ENCODE peak calls at places on chromosome 11, in four cellular contexts. One of them, this sample, is unnamed.

GRCh38 chr11:57527056-57527631 is 3.4 kb downstream of the TIMM10 start:
- DNase-seq in K562: peak
- DNase-seq in fibroblast of lung: peak
- DNase-seq in PC-9: peak
- DNase-seq in this sample: peak

GRCh38 chr11:88813233-88813915 is 252.4 kb downstream of the GRM5 start:
- DNase-seq in K562: no peak
- DNase-seq in fibroblast of lung: no peak
- DNase-seq in PC-9: no peak
- DNase-seq in this sample: peak

GRCh38 chr11:65851083-65851579 is 6.8 kb downstream of the CFL1 start:
- DNase-seq in K562: peak
- DNase-seq in fibroblast of lung: no peak
- DNase-seq in PC-9: no peak
- DNase-seq in this sample: no peak

GRCh38 chr11:44110231-44110679 is 14.8 kb downstream of the EXT2 start:
- DNase-seq in K562: peak
- DNase-seq in fibroblast of lung: peak
- DNase-seq in PC-9: no peak
- DNase-seq in this sample: peak

GRCh38 chr11:19441752-19442553 is 201.2 kb upstream of the E2F8 start:
- DNase-seq in K562: peak
- DNase-seq in fibroblast of lung: peak
- DNase-seq in PC-9: peak
- DNase-seq in this sample: peak

GRCh38 chr11:44634401-44635281 is 69.2 kb downstream of the CD82 start:
- DNase-seq in K562: peak
- DNase-seq in fibroblast of lung: peak
- DNase-seq in PC-9: no peak
- DNase-seq in this sample: no peak

GRCh38 chr11:103035656-103036434 is 56.1 kb downstream of the DCUN1D5 start:
- DNase-seq in K562: peak
- DNase-seq in fibroblast of lung: peak
- DNase-seq in PC-9: peak
- DNase-seq in this sample: peak

GRCh38 chr11:113729456-113729855 is 23.3 kb upstream of the TMPRSS5 start:
- DNase-seq in K562: no peak
- DNase-seq in fibroblast of lung: no peak
- DNase-seq in PC-9: no peak
- DNase-seq in this sample: no peak

GRCh38 chr11:94558468-94558867 is 8.7 kb upstream of the PIWIL4 start:
- DNase-seq in K562: no peak
- DNase-seq in fibroblast of lung: no peak
- DNase-seq in PC-9: no peak
- DNase-seq in this sample: no peak

GRCh38 chr11:64337538-64338249 is 2.3 kb upstream of the CCDC88B start:
- DNase-seq in K562: no peak
- DNase-seq in fibroblast of lung: no peak
- DNase-seq in PC-9: no peak
- DNase-seq in this sample: no peak

GRCh38 chr11:64720640-64721358 is 2.2 kb downstream of the NRXN2 start:
- DNase-seq in K562: no peak
- DNase-seq in fibroblast of lung: no peak
- DNase-seq in PC-9: no peak
- DNase-seq in this sample: no peak

GRCh38 chr11:130850185-130850944 is 65.9 kb downstream of the SNX19 start:
- DNase-seq in K562: no peak
- DNase-seq in fibroblast of lung: no peak
- DNase-seq in PC-9: no peak
- DNase-seq in this sample: no peak

GRCh38 chr11:71269603-71270511 is 17.5 kb upstream of the SHANK2 start:
- DNase-seq in K562: no peak
- DNase-seq in fibroblast of lung: no peak
- DNase-seq in PC-9: peak
- DNase-seq in this sample: no peak

GRCh38 chr11:63839508-63840355 is 822 bp downstream of the MARK2 start:
- DNase-seq in K562: peak
- DNase-seq in fibroblast of lung: no peak
- DNase-seq in PC-9: no peak
- DNase-seq in this sample: no peak

GRCh38 chr11:20598487-20598886 is 921 bp upstream of the SLC6A5 start:
- DNase-seq in K562: no peak
- DNase-seq in fibroblast of lung: no peak
- DNase-seq in PC-9: no peak
- DNase-seq in this sample: no peak

GRCh38 chr11:121554552-121554951 is 101.8 kb upstream of the SORL1-AS1 start:
- DNase-seq in K562: no peak
- DNase-seq in fibroblast of lung: no peak
- DNase-seq in PC-9: no peak
- DNase-seq in this sample: no peak

GRCh38 chr11:65362320-65362931 is 7.9 kb downstream of the TIGD3 start:
- DNase-seq in K562: no peak
- DNase-seq in fibroblast of lung: no peak
- DNase-seq in PC-9: no peak
- DNase-seq in this sample: peak

DNA sequence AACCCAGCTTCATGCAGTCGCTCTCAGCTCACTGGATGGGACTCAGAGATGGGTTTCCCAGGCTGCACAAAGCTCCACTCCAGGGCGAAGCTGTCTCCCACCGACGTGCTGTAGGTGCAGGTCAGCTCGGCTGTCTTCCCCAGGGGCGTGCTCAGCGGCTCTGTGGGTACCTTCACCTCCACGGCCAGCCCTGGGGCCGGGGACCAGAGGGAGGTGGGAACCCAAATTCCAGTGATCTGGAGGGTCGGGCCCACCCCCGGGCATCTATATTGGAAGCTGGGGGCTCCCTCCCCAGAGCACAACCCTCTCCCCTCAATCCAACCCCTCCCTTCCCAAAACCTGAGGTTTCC is 689 bp downstream of the VSIG2 start:
- DNase-seq in K562: no peak
- DNase-seq in fibroblast of lung: no peak
- DNase-seq in PC-9: no peak
- DNase-seq in this sample: no peak
- TF ChIP-seq EZH2 in K562: no peak
- TF ChIP-seq EZH2 in fibroblast of lung: no peak
- TF ChIP-seq EZH2 in PC-9: no peak
- TF ChIP-seq EZH2 in this sample: no peak

GRCh38 chr11:16924462-16924825 is 89.8 kb downstream of the PLEKHA7 start:
- DNase-seq in K562: no peak
- DNase-seq in fibroblast of lung: no peak
- DNase-seq in PC-9: no peak
- DNase-seq in this sample: no peak
- H3K27ac ChIP-seq in K562: no peak
- H3K27ac ChIP-seq in fibroblast of lung: no peak
- H3K27ac ChIP-seq in PC-9: peak
- H3K27ac ChIP-seq in this sample: peak

DNA sequence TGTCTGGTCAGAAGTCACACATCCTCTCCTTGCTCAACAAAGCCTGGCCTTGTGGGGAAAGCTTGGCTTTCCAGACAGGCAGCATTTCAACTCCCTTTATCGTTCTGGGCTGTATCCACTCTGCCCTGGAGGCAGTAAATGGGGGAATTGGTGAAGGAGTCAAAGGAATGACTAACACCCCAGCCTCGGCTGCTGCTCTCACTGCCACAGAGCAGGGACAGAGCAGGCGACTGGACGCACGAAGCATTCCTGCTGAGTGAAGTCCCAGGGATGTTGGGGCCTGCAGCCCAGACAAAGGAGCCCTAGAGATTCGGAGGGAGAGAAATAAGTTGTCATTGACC is 52.7 kb downstream of the WNT11 start:
- DNase-seq in K562: no peak
- DNase-seq in fibroblast of lung: no peak
- DNase-seq in PC-9: peak
- DNase-seq in this sample: no peak
- H3K4me2 ChIP-seq in K562: no peak
- H3K4me2 ChIP-seq in fibroblast of lung: no peak
- H3K4me2 ChIP-seq in PC-9: peak
- H3K4me2 ChIP-seq in this sample: no peak

GRCh38 chr11:119423459-119424254 is 685 bp upstream of the THY1 start:
- DNase-seq in K562: no peak
- DNase-seq in fibroblast of lung: no peak
- DNase-seq in PC-9: no peak
- DNase-seq in this sample: no peak
- TF ChIP-seq EZH2 in K562: no peak
- TF ChIP-seq EZH2 in fibroblast of lung: no peak
- TF ChIP-seq EZH2 in PC-9: no peak
- TF ChIP-seq EZH2 in this sample: no peak

DNA sequence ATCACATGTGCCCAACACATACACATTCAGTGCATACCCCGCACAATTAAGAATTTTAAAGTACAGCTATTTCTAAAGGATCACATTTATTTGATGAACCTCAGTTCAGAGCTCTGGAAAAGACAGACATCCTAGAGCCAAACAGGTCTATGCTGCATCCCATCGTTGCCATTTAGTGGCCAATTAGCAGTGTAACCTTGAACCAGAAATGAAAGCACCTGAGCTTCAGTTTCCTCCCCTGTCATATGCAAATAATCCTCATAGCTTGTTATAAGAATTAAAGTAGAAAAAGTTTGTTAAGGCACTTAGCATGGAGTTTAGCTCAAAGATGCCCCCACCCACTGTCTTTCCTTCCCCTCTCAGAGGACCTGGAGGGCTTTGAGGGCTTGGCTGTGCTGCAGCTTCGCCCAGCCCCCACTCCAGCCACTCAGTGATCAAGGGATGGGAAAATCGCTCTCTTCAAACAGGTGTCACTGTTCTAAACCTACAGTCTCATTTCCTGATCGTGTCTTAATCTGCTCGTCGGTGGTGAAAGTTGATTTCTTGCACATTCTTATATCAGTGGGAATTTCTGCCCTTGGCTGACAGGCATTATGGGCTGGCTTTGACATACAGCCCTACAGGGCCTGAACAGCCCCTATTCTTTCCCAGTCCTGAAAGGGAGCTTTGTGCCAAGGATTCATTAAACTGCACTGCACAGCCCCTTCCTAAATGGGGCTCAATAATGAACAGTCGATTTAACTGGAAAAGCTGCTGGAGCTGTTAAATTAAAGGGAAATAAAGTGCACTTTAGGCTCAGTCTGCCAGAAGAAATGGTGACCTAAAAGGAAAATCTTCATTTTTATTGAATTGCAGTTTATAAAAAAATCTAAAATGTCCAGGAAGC is 23.3 kb upstream of the FAM181B start:
- DNase-seq in K562: no peak
- DNase-seq in fibroblast of lung: no peak
- DNase-seq in PC-9: no peak
- DNase-seq in this sample: peak
- H3K27ac ChIP-seq in K562: no peak
- H3K27ac ChIP-seq in fibroblast of lung: no peak
- H3K27ac ChIP-seq in PC-9: no peak
- H3K27ac ChIP-seq in this sample: peak

DNA sequence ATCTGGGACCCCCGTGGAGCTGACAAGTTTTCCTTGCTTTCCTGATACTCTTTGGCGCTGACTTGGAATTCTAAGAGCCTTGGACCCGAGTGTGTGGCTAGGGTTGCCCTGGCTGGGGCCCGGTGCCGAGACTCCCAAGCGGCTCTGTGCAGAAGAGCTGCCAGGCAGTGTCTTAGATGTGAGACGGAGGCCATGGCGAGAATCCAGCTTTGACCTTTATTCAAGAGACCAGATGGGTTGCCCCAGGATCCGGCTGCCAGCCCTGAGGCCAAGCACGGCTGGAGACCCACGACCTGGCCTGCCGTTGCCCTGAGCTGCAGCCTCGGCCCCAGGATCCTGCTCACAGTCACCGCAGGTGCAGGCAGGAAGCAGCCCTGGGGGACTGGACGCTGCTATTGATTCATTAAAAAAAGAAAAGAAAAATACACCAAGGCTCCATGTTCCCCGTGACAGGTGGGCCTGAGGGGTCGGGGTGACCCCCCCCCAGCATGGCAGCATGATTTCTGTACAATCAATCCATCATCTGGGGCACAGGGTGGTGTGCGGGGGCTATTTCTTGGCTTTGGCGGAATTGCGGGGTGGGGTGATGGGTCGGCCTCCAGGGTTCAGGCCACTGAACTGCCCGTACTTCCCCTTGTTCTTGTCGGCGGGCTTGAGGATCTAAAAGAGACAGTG is 3.5 kb downstream of the PPP1CA start:
- DNase-seq in K562: no peak
- DNase-seq in fibroblast of lung: no peak
- DNase-seq in PC-9: no peak
- DNase-seq in this sample: no peak
- H3K4me2 ChIP-seq in K562: no peak
- H3K4me2 ChIP-seq in fibroblast of lung: no peak
- H3K4me2 ChIP-seq in PC-9: no peak
- H3K4me2 ChIP-seq in this sample: no peak

DNA sequence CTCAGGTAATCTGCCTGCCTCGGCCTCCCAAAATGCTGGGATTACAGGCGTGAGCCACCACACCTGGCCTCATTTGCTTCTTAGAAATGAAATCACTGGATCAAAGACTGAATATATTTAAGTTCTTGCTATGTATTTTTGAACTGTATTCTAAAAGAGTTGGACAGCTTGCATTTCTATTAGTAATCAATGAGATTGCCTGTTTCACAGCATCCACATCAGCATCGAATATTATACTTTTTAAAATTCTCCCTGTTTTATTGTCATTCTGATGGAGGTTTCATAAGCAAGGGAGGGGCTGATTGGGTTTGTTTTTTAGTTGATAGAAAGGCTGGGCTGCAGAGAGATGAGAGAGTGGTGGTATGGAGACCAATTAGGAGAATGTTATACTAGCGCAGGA is 68.7 kb upstream of the CREB3L1 start:
- DNase-seq in K562: no peak
- DNase-seq in fibroblast of lung: no peak
- DNase-seq in PC-9: no peak
- DNase-seq in this sample: no peak
- TF ChIP-seq EZH2 in K562: no peak
- TF ChIP-seq EZH2 in fibroblast of lung: no peak
- TF ChIP-seq EZH2 in PC-9: no peak
- TF ChIP-seq EZH2 in this sample: no peak

GRCh38 chr11:1751521-1751921 is 1.1 kb upstream of the IFITM10 start:
- DNase-seq in K562: no peak
- DNase-seq in fibroblast of lung: no peak
- DNase-seq in PC-9: no peak
- DNase-seq in this sample: no peak
- H3K27ac ChIP-seq in K562: no peak
- H3K27ac ChIP-seq in fibroblast of lung: no peak
- H3K27ac ChIP-seq in PC-9: no peak
- H3K27ac ChIP-seq in this sample: no peak

GRCh38 chr11:59078435-59078834 is 7.7 kb upstream of the GLYATL1B start:
- DNase-seq in K562: no peak
- DNase-seq in fibroblast of lung: no peak
- DNase-seq in PC-9: no peak
- DNase-seq in this sample: no peak

GRCh38 chr11:59079089-59079488 is 7.0 kb upstream of the GLYATL1B start:
- DNase-seq in K562: no peak
- DNase-seq in fibroblast of lung: no peak
- DNase-seq in PC-9: no peak
- DNase-seq in this sample: no peak

GRCh38 chr11:59076876-59077571 is 9.1 kb upstream of the GLYATL1B start:
- DNase-seq in K562: no peak
- DNase-seq in fibroblast of lung: no peak
- DNase-seq in PC-9: no peak
- DNase-seq in this sample: no peak
- H3K4me2 ChIP-seq in K562: no peak
- H3K4me2 ChIP-seq in fibroblast of lung: no peak
- H3K4me2 ChIP-seq in PC-9: no peak
- H3K4me2 ChIP-seq in this sample: no peak